ENCODE peak calls at places on chromosomes 13 and 19, in ten cellular contexts. I is activated T-cell treated with anti-CD3 and anti-CD28 coated beads for 48 hours, B is neuronal stem cell, U is hypothalamus, A is Daoy, J is cardiac muscle cell, Y is bronchial epithelial cell, R is HEK293T, G is OCI-M1, Q is neural crest cell. D is an unnamed sample.

GRCh38 chr13:97574926-97575325 is 141.0 kb downstream of the RAP2A start:
- DNase-seq in I (no peak), R (peak), J (peak), U (peak), Y (peak), A (peak), G (peak), B (no peak), Q (no peak), D (peak)

GRCh38 chr13:99655351-99656091 is 154.2 kb downstream of the TM9SF2 start:
- DNase-seq in Q (no peak), A (peak), Y (peak), U (no peak), G (no peak), R (no peak), I (peak), J (no peak), B (no peak), D (no peak)

GRCh38 chr19:1790054-1790762 is 21.9 kb downstream of the ATP8B3 start:
- DNase-seq in A (no peak), G (no peak), Q (no peak), B (no peak), R (no peak), U (no peak), I (no peak), J (no peak), Y (no peak), D (no peak)

GRCh38 chr19:13689050-13689449 is 75.3 kb upstream of the MRI1 start:
- DNase-seq in B (peak), A (peak), G (peak), U (no peak), Q (peak), J (peak), R (peak), I (peak), Y (no peak), D (peak)

GRCh38 chr19:39131255-39131755 is 5.7 kb downstream of the PAK4 start:
- DNase-seq in G (no peak), B (no peak), U (no peak), R (no peak), A (no peak), Y (no peak), Q (no peak), J (no peak), I (no peak), D (no peak)

GRCh38 chr19:41860419-41861097 is 503 bp downstream of the RPS19 start:
- DNase-seq in R (no peak), A (no peak), Y (no peak), B (no peak), J (no peak), I (no peak), U (no peak), G (peak), Q (no peak), D (no peak)

GRCh38 chr13:112042496-112042895 is 24.5 kb upstream of the SOX1 start:
- DNase-seq in J (no peak), U (no peak), Q (no peak), A (peak), Y (no peak), B (no peak), R (peak), I (no peak), G (no peak), D (peak)

GRCh38 chr19:47540748-47541147 is 25.9 kb upstream of the NAPA start:
- DNase-seq in G (peak), R (peak), B (no peak), I (no peak), J (peak), Q (no peak), Y (peak), U (no peak), A (no peak), D (peak)

GRCh38 chr13:110340812-110341444 is 33.8 kb downstream of the COL4A2 start:
- DNase-seq in R (no peak), J (peak), U (peak), G (no peak), Q (no peak), I (peak), Y (no peak), B (no peak), A (peak), D (no peak)

GRCh38 chr13:33554919-33555791 is 262.8 kb upstream of the RFC3 start:
- DNase-seq in A (no peak), J (peak), R (peak), Q (no peak), G (no peak), B (no peak), U (no peak), I (no peak), Y (no peak), D (no peak)

GRCh38 chr19:43078311-43078710 is 4.2 kb downstream of the PSG2 start:
- DNase-seq in G (no peak), U (no peak), I (no peak), Q (no peak), Y (peak), R (no peak), A (peak), B (no peak), J (no peak), D (peak)

GRCh38 chr13:112451512-112452379 is 75.6 kb downstream of the SPACA7 start:
- DNase-seq in G (no peak), Q (no peak), U (no peak), B (no peak), Y (no peak), J (no peak), A (no peak), I (no peak), R (no peak), D (no peak)

GRCh38 chr13:103403148-103403740 is 337.0 kb upstream of the SLC10A2 start:
- DNase-seq in R (no peak), J (no peak), G (no peak), B (no peak), Q (no peak), Y (peak), I (no peak), A (no peak), U (no peak), D (no peak)

GRCh38 chr19:344625-345319 is at the start of gene MIER2:
- DNase-seq in Y (peak), G (peak), J (peak), R (peak), A (peak), Q (peak), I (peak), B (peak), U (peak), D (peak)

GRCh38 chr13:98731925-98732324 is 20.5 kb downstream of the SLC15A1 start:
- DNase-seq in A (no peak), G (no peak), I (no peak), Q (no peak), J (no peak), B (no peak), R (no peak), U (no peak), Y (no peak), D (no peak)

GRCh38 chr19:4976412-4977298 is 7.7 kb downstream of the KDM4B start:
- DNase-seq in Q (no peak), U (peak), A (no peak), I (no peak), R (peak), J (no peak), G (peak), B (no peak), Y (peak), D (no peak)

GRCh38 chr13:106513025-106513424 is 22.4 kb downstream of the EFNB2 start:
- DNase-seq in I (no peak), Y (peak), J (no peak), A (peak), R (no peak), Q (no peak), G (no peak), B (no peak), U (no peak), D (no peak)

GRCh38 chr13:28606466-28606865 is 52.5 kb upstream of the POMP start:
- DNase-seq in R (no peak), G (no peak), Q (no peak), I (no peak), J (no peak), Y (no peak), B (no peak), A (no peak), U (no peak), D (no peak)

GRCh38 chr19:35383536-35383935 is 12.7 kb downstream of the GPR42 start:
- DNase-seq in J (no peak), U (no peak), R (no peak), A (no peak), B (no peak), G (no peak), Y (no peak), Q (no peak), I (no peak), D (no peak)

GRCh38 chr19:57031156-57031555 is 88.6 kb upstream of the USP29 start:
- DNase-seq in R (no peak), U (no peak), Y (no peak), G (no peak), I (no peak), Q (no peak), J (no peak), B (no peak), A (no peak), D (no peak)

GRCh38 chr19:4369109-4369887 is 25.9 kb downstream of the MPND start:
- DNase-seq in I (peak), G (no peak), R (no peak), A (peak), U (no peak), J (no peak), Q (no peak), B (no peak), Y (peak), D (no peak)

GRCh38 chr13:22883961-22884360 is 296.8 kb upstream of the SGCG start:
- DNase-seq in G (no peak), U (no peak), I (no peak), Q (peak), B (no peak), J (no peak), Y (no peak), A (peak), R (no peak), D (no peak)

GRCh38 chr19:7535035-7535992 is at the start of gene PNPLA6:
- DNase-seq in A (peak), U (peak), B (peak), R (peak), G (peak), Y (peak), Q (peak), J (peak), I (peak), D (peak)

GRCh38 chr13:109145631-109146030 is 516.2 kb downstream of the MYO16 start:
- DNase-seq in Q (peak), G (peak), B (peak), J (peak), U (peak), I (no peak), Y (peak), A (peak), R (peak), D (no peak)

GRCh38 chr13:102758842-102759241 is 14.7 kb downstream of the TEX30 start:
- DNase-seq in G (no peak), Q (no peak), B (no peak), A (no peak), Y (no peak), J (no peak), U (no peak), R (no peak), I (no peak), D (no peak)

GRCh38 chr19:887072-887471 is 5.9 kb downstream of the MED16 start:
- DNase-seq in R (no peak), A (no peak), U (no peak), Q (no peak), G (no peak), B (no peak), I (no peak), J (peak), Y (no peak), D (no peak)

GRCh38 chr13:64206430-64207225 is 2791.0 kb upstream of the PCDH20 start:
- DNase-seq in B (no peak), I (no peak), J (no peak), U (no peak), A (no peak), Q (no peak), R (no peak), G (no peak), Y (no peak), D (no peak)

GRCh38 chr13:106507560-106508274 is 27.7 kb downstream of the EFNB2 start:
- DNase-seq in U (peak), B (no peak), Q (no peak), A (peak), Y (peak), I (peak), J (no peak), G (peak), R (no peak), D (no peak)

GRCh38 chr13:48110132-48110868 is 15.4 kb upstream of the MED4 start:
- DNase-seq in U (no peak), B (no peak), I (no peak), R (no peak), G (peak), A (peak), J (no peak), Y (no peak), Q (no peak), D (no peak)

D was measured in MG63.